ENCODE peak calls at places on chromosomes 4 and X, in six cellular contexts. R is ascending aorta; Z is stimulated activated CD8-positive, alpha-beta memory T cell treated with anti-CD3 and anti-CD28 coated beads, Interleukin-12 subunit alpha, Interleukin-12 subunit beta, amount 100 ng/mL, for 4 hours; W is amygdala; P is RWPE1; N is SK-MEL-5. E is an unnamed sample.

GRCh38 chr4:184833046-184833838 is 7.5 kb upstream of the ACSL1 start:
- DNase-seq in W (no peak), Z (no peak), N (no peak), P (no peak), R (no peak), E (no peak)

GRCh38 chr4:57148831-57149230 is 38.6 kb upstream of the IGFBP7 start:
- DNase-seq in W (no peak), N (no peak), R (no peak), Z (no peak), P (peak), E (peak)

GRCh38 chr4:168604496-168605373 is 107.9 kb downstream of the PALLD start:
- DNase-seq in R (no peak), Z (no peak), N (peak), P (peak), W (no peak), E (peak)

GRCh38 chr4:147825451-147826287 is 93.8 kb downstream of the ARHGAP10 start:
- DNase-seq in R (no peak), W (no peak), N (no peak), Z (no peak), P (no peak), E (no peak)

GRCh38 chr4:115366390-115366789 is 253.0 kb upstream of the NDST4 start:
- DNase-seq in P (no peak), R (no peak), W (no peak), Z (no peak), N (no peak), E (no peak)

GRCh38 chr4:32268949-32269348 is 1548.8 kb downstream of the PCDH7 start:
- DNase-seq in W (no peak), N (peak), Z (no peak), R (no peak), P (peak), E (no peak)

GRCh38 chr4:145773581-145774234 is 93.8 kb downstream of the C4orf51 start:
- DNase-seq in W (no peak), P (no peak), N (no peak), R (no peak), Z (no peak), E (no peak)

GRCh38 chrX:47360423-47361179 is 9.8 kb upstream of the ZNF157 start:
- DNase-seq in R (no peak), P (no peak), N (no peak), Z (no peak), W (no peak), E (no peak)

GRCh38 chr4:113159901-113160545 is 110.6 kb downstream of the ANK2 start:
- DNase-seq in Z (no peak), R (no peak), W (no peak), N (no peak), P (peak), E (no peak)

GRCh38 chrX:115940888-115941332 is 229.6 kb upstream of the AGTR2 start:
- DNase-seq in W (peak), N (peak), Z (no peak), P (no peak), R (peak), E (no peak)

GRCh38 chr4:7041851-7042696 is 1.1 kb upstream of the TADA2B start:
- DNase-seq in Z (no peak), W (no peak), P (peak), R (peak), N (peak), E (no peak)

GRCh38 chr4:139887378-139887801 is 221.8 kb downstream of the MGST2 start:
- DNase-seq in P (peak), Z (no peak), N (peak), W (no peak), R (no peak), E (peak)

GRCh38 chrX:47460561-47460960 is 22.5 kb downstream of the ZNF41 start:
- DNase-seq in Z (no peak), N (no peak), R (no peak), W (no peak), P (no peak), E (no peak)

GRCh38 chrX:44935640-44936039 is 62.7 kb downstream of the KDM6A start:
- DNase-seq in R (no peak), P (peak), Z (no peak), W (no peak), N (no peak), E (no peak)

GRCh38 chrX:119399772-119400101 is 601 bp downstream of the SLC25A43 start:
- DNase-seq in P (no peak), Z (no peak), N (no peak), W (no peak), R (no peak), E (no peak)

GRCh38 chr4:5710962-5711478 is at the start of gene EVC:
- DNase-seq in N (peak), W (no peak), P (peak), Z (no peak), R (peak), E (no peak)

GRCh38 chr4:98446499-98447375 is 185.6 kb downstream of the RAP1GDS1 start:
- DNase-seq in R (no peak), W (no peak), P (peak), N (no peak), Z (peak), E (peak)

GRCh38 chr4:172149329-172149728 is 336.1 kb downstream of the GALNTL6 start:
- DNase-seq in P (no peak), Z (no peak), N (no peak), R (no peak), W (no peak), E (no peak)

GRCh38 chrX:39850630-39851152 is 247.1 kb downstream of the BCOR start:
- DNase-seq in W (no peak), P (no peak), N (no peak), Z (no peak), R (no peak), E (no peak)

GRCh38 chr4:86595426-86595805 is 1.3 kb downstream of the PTPN13 start:
- DNase-seq in Z (no peak), N (no peak), R (no peak), W (no peak), P (no peak), E (no peak)

GRCh38 chrX:53281321-53281822 is at the start of gene IQSEC2:
- DNase-seq in W (no peak), R (peak), Z (no peak), N (peak), P (peak), E (no peak)

GRCh38 chr4:187633245-187633644 is 362.3 kb upstream of the ZFP42 start:
- DNase-seq in N (no peak), P (no peak), R (no peak), W (no peak), Z (no peak), E (no peak)

GRCh38 chrX:1427756-1428155 is 25.0 kb downstream of the ASMTL start:
- DNase-seq in P (no peak), Z (no peak), W (no peak), N (no peak), R (no peak), E (no peak)

GRCh38 chrX:103565752-103566151 is 19.6 kb upstream of the TCEAL4 start:
- DNase-seq in R (no peak), N (peak), P (no peak), Z (no peak), W (no peak), E (no peak)

GRCh38 chrX:63506320-63506719 is 155.2 kb upstream of the SPIN4 start:
- DNase-seq in N (peak), P (peak), R (no peak), W (no peak), Z (no peak), E (no peak)

GRCh38 chrX:139889760-139890159 is 43.1 kb downstream of the ATP11C start:
- DNase-seq in N (no peak), W (no peak), R (no peak), Z (no peak), P (peak), E (peak)

GRCh38 chr4:115145393-115146160 is 32.2 kb upstream of the NDST4 start:
- DNase-seq in Z (no peak), N (no peak), W (no peak), R (no peak), P (no peak), E (no peak)

GRCh38 chr4:118969359-118969758 is 80.7 kb downstream of the SYNPO2 start:
- DNase-seq in R (peak), Z (no peak), W (no peak), P (peak), N (peak), E (no peak)